ENCODE peak calls at places on chromosomes 12 and 14, in eight cellular contexts. M, T, L, G, Q, D, F and Y are unnamed samples.

GRCh38 chr12:102702447-102703114 is 214.5 kb downstream of the PAH start:
- DNase-seq in F (no peak), G (no peak), M (peak), T (peak), L (no peak), D (no peak), Q (no peak), Y (peak)

GRCh38 chr12:101962486-101962885 is 85.1 kb downstream of the DRAM1 start:
- DNase-seq in T (no peak), F (no peak), Q (no peak), D (no peak), G (no peak), L (no peak), M (no peak), Y (no peak)

GRCh38 chr12:23006413-23006812 is 381.4 kb downstream of the ETNK1 start:
- DNase-seq in Q (no peak), G (peak), M (no peak), L (no peak), T (no peak), F (no peak), D (no peak), Y (no peak)

GRCh38 chr12:49868952-49869815 is 26.3 kb upstream of the BCDIN3D start:
- DNase-seq in G (peak), L (no peak), D (peak), M (no peak), Q (no peak), T (peak), F (no peak), Y (no peak)

GRCh38 chr12:31752450-31752849 is 23.6 kb upstream of the AMN1 start:
- DNase-seq in M (no peak), L (no peak), D (no peak), G (no peak), Q (no peak), F (no peak), T (no peak), Y (no peak)

GRCh38 chr12:8045952-8046944 is 13.7 kb downstream of the FOXJ2 start:
- DNase-seq in G (peak), T (peak), D (peak), M (peak), L (peak), F (peak), Q (peak), Y (peak)

GRCh38 chr14:34593740-34594375 is 36.1 kb downstream of the SNX6 start:
- DNase-seq in M (no peak), G (no peak), F (no peak), Q (no peak), L (no peak), T (peak), D (no peak), Y (no peak)

GRCh38 chr12:69821441-69822204 is 3.4 kb upstream of the MYRFL start:
- DNase-seq in F (no peak), L (no peak), D (no peak), M (no peak), T (peak), G (no peak), Q (no peak), Y (no peak)

GRCh38 chr14:85566603-85567002 is 36.7 kb downstream of the FLRT2 start:
- DNase-seq in G (no peak), L (no peak), M (no peak), D (no peak), F (no peak), Q (no peak), T (no peak), Y (no peak)

GRCh38 chr14:51776102-51776894 is 84.1 kb upstream of the GNG2 start:
- DNase-seq in T (peak), L (no peak), Q (no peak), G (peak), D (no peak), F (peak), M (peak), Y (peak)

GRCh38 chr12:75130811-75131210 is 78.8 kb downstream of the KCNC2 start:
- DNase-seq in F (no peak), G (no peak), D (no peak), Q (no peak), L (no peak), T (no peak), M (no peak), Y (no peak)

GRCh38 chr14:92392726-92393125 is 69.8 kb downstream of the SLC24A4 start:
- DNase-seq in G (no peak), T (no peak), D (no peak), Q (no peak), M (no peak), F (no peak), L (no peak), Y (no peak)

GRCh38 chr14:94602722-94603121 is 9.5 kb upstream of the SERPINA3 start:
- DNase-seq in G (no peak), M (no peak), F (no peak), Q (no peak), T (no peak), L (no peak), D (no peak), Y (no peak)

GRCh38 chr14:85535916-85536834 is 6.2 kb downstream of the FLRT2 start:
- DNase-seq in F (no peak), T (no peak), Q (no peak), G (no peak), D (no peak), M (no peak), L (no peak), Y (no peak)

GRCh38 chr12:49953961-49954835 is 3.7 kb downstream of the AQP2 start:
- DNase-seq in T (no peak), F (no peak), L (no peak), G (no peak), Q (no peak), M (no peak), D (peak), Y (no peak)

GRCh38 chr12:17478908-17479673 is 610.9 kb downstream of the RERGL start:
- DNase-seq in G (no peak), D (no peak), L (no peak), Q (no peak), T (no peak), M (no peak), F (no peak), Y (no peak)

GRCh38 chr12:119177056-119177325 is 1.7 kb upstream of the HSPB8 start:
- DNase-seq in F (no peak), M (no peak), Q (no peak), D (no peak), T (no peak), L (no peak), G (no peak), Y (no peak)

GRCh38 chr12:68482014-68482413 is 128.7 kb upstream of the RAP1B start:
- DNase-seq in Q (no peak), T (no peak), G (no peak), L (no peak), D (no peak), M (no peak), F (no peak), Y (no peak)

GRCh38 chr14:92625213-92625612 is 111.6 kb downstream of the RIN3 start:
- DNase-seq in F (no peak), G (no peak), Q (no peak), M (no peak), T (peak), D (no peak), L (no peak), Y (no peak)